ENCODE peak calls at places on chromosomes 13 and 19, in eight cellular contexts. S, E, Q, L, K, N, R and P are unnamed samples.
A peak's percentile ranks its signal among the peaks of the same experiment; 100 is the strongest.

GRCh38 chr13:50291611-50292010 is 276.4 kb downstream of the KCNRG start:
- DNase-seq in S (no peak), E (no peak), Q (no peak), L (no peak), K (no peak), N (no peak), R (no peak), P (no peak)

GRCh38 chr13:101841687-101842086 is 389.2 kb downstream of the ITGBL1 start:
- DNase-seq in S (no peak), E (no peak), Q (no peak), L (no peak), K (no peak), N (no peak), R (no peak), P (no peak)

GRCh38 chr19:1843646-1844394 is 4.5 kb downstream of the REXO1 start:
- DNase-seq in S (no peak), E (no peak), Q (no peak), L (no peak), K (no peak), N (no peak), R (no peak), P (no peak)

GRCh38 chr13:106337096-106337495 is 198.4 kb downstream of the EFNB2 start:
- DNase-seq in S (peak; percentile 4), E (peak; percentile 69), Q (no peak), L (peak; percentile 46), K (no peak), N (no peak), R (peak; percentile 44), P (no peak)

GRCh38 chr13:114119196-114119595 is 13.2 kb downstream of the RASA3 start:
- DNase-seq in S (peak; percentile 85), E (no peak), Q (peak; percentile 85), L (peak; percentile 54), K (no peak), N (no peak), R (peak; percentile 68), P (no peak)

GRCh38 chr13:111904701-111905608 is 162.0 kb upstream of the SOX1 start:
- DNase-seq in S (no peak), E (no peak), Q (no peak), L (no peak), K (no peak), N (no peak), R (no peak), P (no peak)

GRCh38 chr13:48712141-48712540 is 58.4 kb downstream of the CYSLTR2 start:
- DNase-seq in S (no peak), E (no peak), Q (no peak), L (no peak), K (no peak), N (no peak), R (no peak), P (no peak)

GRCh38 chr19:51398096-51398704 is 7.8 kb upstream of the C19orf84 start:
- DNase-seq in S (no peak), E (no peak), Q (peak; percentile 50), L (no peak), K (no peak), N (no peak), R (peak; percentile 59), P (no peak)

GRCh38 chr19:45001087-45001739 is at the start of gene RELB:
- DNase-seq in S (peak; percentile 72), E (peak; percentile 71), Q (peak; percentile 78), L (peak; percentile 68), K (peak; percentile 97), N (peak; percentile 98), R (peak; percentile 86), P (peak; percentile 96)

GRCh38 chr13:68257111-68257842 is 1027.1 kb upstream of the PCDH9 start:
- DNase-seq in S (no peak), E (peak; percentile 34), Q (no peak), L (no peak), K (no peak), N (no peak), R (no peak), P (peak; percentile 22)

GRCh38 chr19:16470911-16471811 is 609 bp downstream of the EPS15L1 start:
- DNase-seq in S (no peak), E (peak; percentile 60), Q (peak; percentile 41), L (peak; percentile 58), K (peak; percentile 25), N (peak; percentile 50), R (peak; percentile 42), P (peak; percentile 24)

GRCh38 chr13:32414580-32414979 is 13.3 kb downstream of the N4BP2L1 start:
- DNase-seq in S (no peak), E (no peak), Q (no peak), L (no peak), K (no peak), N (no peak), R (no peak), P (no peak)

GRCh38 chr13:80161896-80162295 is 179.0 kb downstream of the SPRY2 start:
- DNase-seq in S (no peak), E (no peak), Q (no peak), L (no peak), K (no peak), N (no peak), R (no peak), P (no peak)

GRCh38 chr13:113520571-113520970 is 30.1 kb upstream of the DCUN1D2 start:
- DNase-seq in S (no peak), E (no peak), Q (no peak), L (no peak), K (no peak), N (no peak), R (no peak), P (no peak)

GRCh38 chr13:49220035-49220855 is at the start of gene MLNR:
- DNase-seq in S (no peak), E (no peak), Q (no peak), L (no peak), K (peak; percentile 31), N (peak; percentile 43), R (no peak), P (peak; percentile 71)

GRCh38 chr13:33322474-33322827 is 36.9 kb upstream of the STARD13 start:
- DNase-seq in S (peak; percentile 84), E (no peak), Q (peak; percentile 71), L (no peak), K (peak; percentile 16), N (no peak), R (no peak), P (no peak)

GRCh38 chr13:106479849-106480400 is 55.5 kb downstream of the EFNB2 start:
- DNase-seq in S (no peak), E (no peak), Q (no peak), L (no peak), K (no peak), N (no peak), R (no peak), P (no peak)

GRCh38 chr13:67726979-67727378 is 496.8 kb upstream of the PCDH9 start:
- DNase-seq in S (no peak), E (no peak), Q (no peak), L (peak; percentile 6), K (no peak), N (no peak), R (no peak), P (peak; percentile 6)

GRCh38 chr19:33821871-33822270 is 25.2 kb downstream of the KCTD15 start:
- DNase-seq in S (no peak), E (no peak), Q (no peak), L (peak; percentile 22), K (no peak), N (no peak), R (peak; percentile 49), P (no peak)

GRCh38 chr13:94233831-94234230 is 245.7 kb downstream of the DCT start:
- DNase-seq in S (no peak), E (no peak), Q (no peak), L (no peak), K (no peak), N (no peak), R (no peak), P (no peak)

GRCh38 chr13:59996461-59996860 is 167.3 kb downstream of the DIAPH3 start:
- DNase-seq in S (no peak), E (no peak), Q (no peak), L (no peak), K (no peak), N (no peak), R (no peak), P (no peak)

GRCh38 chr13:77514336-77514726 is 21.2 kb upstream of the SCEL start:
- DNase-seq in S (no peak), E (no peak), Q (no peak), L (no peak), K (no peak), N (no peak), R (no peak), P (no peak)
- TF ChIP-seq CTCF in S (no peak), E (no peak), Q (no peak), L (no peak), K (no peak), N (no peak), R (no peak), P (no peak)

GRCh38 chr13:92963029-92963428 is 263.6 kb upstream of the GPC6 start:
- DNase-seq in S (no peak), E (no peak), Q (no peak), L (peak; percentile 17), K (no peak), N (no peak), R (peak; percentile 24), P (no peak)

GRCh38 chr13:92972751-92973150 is 253.9 kb upstream of the GPC6 start:
- DNase-seq in S (no peak), E (no peak), Q (no peak), L (no peak), K (no peak), N (no peak), R (peak; percentile 11), P (no peak)

GRCh38 chr13:92966341-92966740 is 260.3 kb upstream of the GPC6 start:
- DNase-seq in S (no peak), E (no peak), Q (no peak), L (no peak), K (no peak), N (no peak), R (no peak), P (no peak)

GRCh38 chr13:92966900-92967299 is 259.7 kb upstream of the GPC6 start:
- DNase-seq in S (no peak), E (no peak), Q (no peak), L (no peak), K (no peak), N (no peak), R (no peak), P (no peak)

DNA sequence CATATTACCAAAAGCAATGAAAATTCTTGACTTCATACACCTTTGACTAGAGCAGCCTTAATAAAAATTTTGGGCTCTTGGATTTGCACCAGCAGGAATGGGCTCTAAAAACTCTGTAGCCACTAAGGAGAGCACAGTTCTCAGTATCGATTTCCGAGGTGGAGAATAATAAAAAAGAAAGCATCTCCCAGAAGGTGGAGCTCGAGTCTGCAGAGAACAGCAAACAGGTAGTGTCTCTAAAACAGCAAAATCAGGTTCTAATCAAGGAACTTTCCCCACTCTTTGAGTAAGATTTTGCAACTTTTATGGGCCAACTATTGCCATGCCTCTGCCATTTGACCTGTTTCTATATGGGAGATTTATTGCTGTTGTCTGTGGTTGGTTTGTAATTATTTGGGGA is 258.7 kb upstream of the GPC6 start:
- DNase-seq in S (no peak), E (no peak), Q (no peak), L (no peak), K (no peak), N (no peak), R (peak; percentile 40), P (no peak)
- TF ChIP-seq CTCF in S (peak; percentile 40), E (peak; percentile 23), Q (peak; percentile 25), L (peak; percentile 30), K (no peak), N (no peak), R (peak; percentile 56), P (peak; percentile 55)

GRCh38 chr13:27969073-27969865 is at the start of gene CDX2:
- DNase-seq in S (no peak), E (no peak), Q (no peak), L (no peak), K (no peak), N (no peak), R (no peak), P (no peak)
- TF ChIP-seq CTCF in S (no peak), E (no peak), Q (no peak), L (no peak), K (no peak), N (no peak), R (no peak), P (no peak)

GRCh38 chr19:46860846-46861690 is at the start of gene ARHGAP35:
- DNase-seq in S (no peak), E (no peak), Q (no peak), L (no peak), K (peak; percentile 43), N (peak; percentile 94), R (peak; percentile 78), P (no peak)
- TF ChIP-seq CTCF in S (no peak), E (no peak), Q (no peak), L (no peak), K (no peak), N (no peak), R (no peak), P (no peak)